ENCODE peak calls at places on chromosomes 5 and 9, in four cellular contexts. D is HepG2, C is K562, O is GM12878. J is an unnamed sample.

GRCh38 chr9:71774917-71775316 is 6.6 kb upstream of the CEMIP2 start:
- DNase-seq in C (no peak), O (no peak), D (no peak), J (no peak)

GRCh38 chr5:19900269-19900668 is 87.7 kb downstream of the CDH18 start:
- DNase-seq in O (no peak), D (no peak), C (no peak), J (no peak)

GRCh38 chr5:127801751-127802476 is 98.7 kb downstream of the CCDC192 start:
- DNase-seq in C (no peak), O (no peak), D (no peak), J (no peak)

GRCh38 chr9:131862261-131862660 is 122.4 kb upstream of the RAPGEF1 start:
- DNase-seq in O (no peak), D (no peak), C (no peak), J (no peak)

GRCh38 chr5:109411627-109412026 is 1.9 kb upstream of the PJA2 start:
- DNase-seq in D (no peak), O (no peak), C (peak; percentile 49), J (no peak)

GRCh38 chr9:26266111-26266791 is 588.0 kb upstream of the TUSC1 start:
- DNase-seq in C (no peak), O (no peak), D (no peak), J (no peak)

GRCh38 chr5:93604119-93604963 is 21.3 kb downstream of the NR2F1 start:
- DNase-seq in D (no peak), O (no peak), C (no peak), J (peak; percentile 69)

GRCh38 chr9:71816782-71817549 is 48.7 kb upstream of the CEMIP2 start:
- DNase-seq in C (no peak), D (no peak), O (no peak), J (no peak)

GRCh38 chr9:107727113-107727780 is 237.7 kb upstream of the KLF4 start:
- DNase-seq in O (no peak), C (no peak), D (no peak), J (no peak)

GRCh38 chr9:134051319-134051718 is 16.5 kb downstream of the BRD3 start:
- DNase-seq in C (no peak), D (no peak), O (no peak), J (no peak)

GRCh38 chr9:136294437-136294836 is 9.5 kb downstream of the CCDC187 start:
- DNase-seq in D (no peak), O (no peak), C (no peak), J (no peak)

GRCh38 chr5:124812771-124813358 is 66.4 kb upstream of the ZNF608 start:
- DNase-seq in C (no peak), O (no peak), D (no peak), J (no peak)

DNA sequence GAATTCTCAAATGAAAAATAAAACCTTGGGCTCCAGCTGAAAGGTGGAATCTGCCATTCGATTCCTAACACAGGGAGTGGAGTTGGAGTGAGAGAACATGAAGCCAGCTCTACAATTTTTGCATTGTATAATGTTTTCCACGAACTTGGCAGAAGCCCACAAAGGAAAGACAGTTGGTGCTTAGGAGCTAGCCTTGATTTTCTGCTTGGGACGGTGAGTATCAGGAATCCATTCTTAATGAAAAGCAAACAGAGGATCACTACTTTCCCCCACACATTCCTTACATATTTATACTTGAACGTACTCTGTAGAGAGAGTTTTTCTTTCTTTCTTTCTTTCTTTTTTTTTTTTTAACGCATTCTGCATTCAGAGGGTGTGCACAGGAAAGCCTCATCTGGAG is 74.2 kb upstream of the FBXL7 start:
- DNase-seq in C (no peak), O (no peak), D (no peak), J (peak; percentile 57)
- TF ChIP-seq JUNB in C (no peak), O (no peak), D (no peak), J (no peak)

GRCh38 chr9:129486496-129487306 is 134.2 kb downstream of the C9orf50 start:
- DNase-seq in O (no peak), D (no peak), C (peak; percentile 38), J (no peak)
- TF ChIP-seq CREB1 in O (no peak), D (no peak), C (no peak), J (no peak)

GRCh38 chr5:115699967-115700366 is 74.1 kb upstream of the TMED7 start:
- DNase-seq in D (no peak), C (no peak), O (no peak), J (no peak)

GRCh38 chr5:115695290-115695689 is 69.5 kb upstream of the TMED7 start:
- DNase-seq in D (no peak), C (no peak), O (no peak), J (no peak)
- TF ChIP-seq JUNB in D (no peak), C (no peak), O (no peak), J (no peak)

GRCh38 chr5:164484948-164485347 is 979.5 kb downstream of the MAT2B start:
- DNase-seq in C (no peak), O (no peak), D (no peak), J (no peak)
- TF ChIP-seq CREB1 in C (no peak), O (no peak), D (no peak), J (no peak)

GRCh38 chr9:3464033-3464638 is 61.7 kb downstream of the RFX3 start:
- DNase-seq in D (no peak), C (no peak), O (no peak), J (no peak)

GRCh38 chr9:3473402-3473801 is 52.4 kb downstream of the RFX3 start:
- DNase-seq in O (no peak), C (no peak), D (no peak), J (no peak)

GRCh38 chr9:3468407-3469205 is 57.2 kb downstream of the RFX3 start:
- DNase-seq in D (no peak), O (no peak), C (no peak), J (no peak)

GRCh38 chr9:3467593-3468219 is 58.1 kb downstream of the RFX3 start:
- DNase-seq in C (peak; percentile 70), O (no peak), D (peak; percentile 63), J (peak; percentile 79)
- TF ChIP-seq JUNB in C (no peak), O (no peak), D (no peak), J (no peak)

GRCh38 chr5:40834849-40835787 is at the start of gene RPL37:
- DNase-seq in D (peak; percentile 94), C (peak; percentile 99), O (peak; percentile 87), J (peak; percentile 98)

GRCh38 chr5:40831346-40832210 is 3.4 kb downstream of the RPL37 start:
- DNase-seq in C (no peak), D (no peak), O (no peak), J (no peak)

GRCh38 chr5:40832345-40832744 is 2.7 kb downstream of the RPL37 start:
- DNase-seq in D (no peak), C (no peak), O (no peak), J (no peak)

GRCh38 chr5:40833712-40834229 is 1.3 kb downstream of the RPL37 start:
- DNase-seq in D (no peak), O (no peak), C (no peak), J (no peak)

GRCh38 chr5:40834391-40834848 is 602 bp downstream of the RPL37 start:
- DNase-seq in O (no peak), C (peak; percentile 59), D (no peak), J (no peak)
- TF ChIP-seq CREB1 in O (peak; percentile 16), C (no peak), D (no peak), J (no peak)

GRCh38 chr5:61683926-61684325 is 351.9 kb downstream of the ZSWIM6 start:
- DNase-seq in C (no peak), O (no peak), D (no peak), J (no peak)
- TF ChIP-seq JUNB in C (no peak), O (no peak), D (no peak), J (no peak)

DNA sequence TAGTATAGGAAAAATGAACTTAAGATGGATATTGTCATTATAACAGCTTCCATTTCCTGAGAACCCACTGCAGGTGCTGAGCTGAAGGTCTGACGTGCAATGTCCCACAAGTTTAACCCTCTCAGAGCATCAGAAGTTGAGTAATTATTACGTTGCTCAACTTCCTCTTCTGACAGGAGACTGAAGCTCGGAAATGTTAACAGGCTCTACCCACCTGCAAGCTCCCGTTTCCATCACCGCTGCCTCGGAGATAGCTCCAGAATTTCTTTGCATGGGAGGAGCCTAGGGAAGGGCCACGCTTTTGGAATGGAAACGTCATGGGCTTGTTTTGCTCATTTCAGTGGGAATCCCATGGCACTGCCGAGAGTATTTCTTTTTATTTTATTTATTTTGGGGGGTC is 1.0 kb upstream of the NTMT1 start:
- DNase-seq in D (peak; percentile 66), O (no peak), C (peak; percentile 67), J (no peak)
- TF ChIP-seq CREB1 in D (peak; percentile 54), O (peak; percentile 80), C (no peak), J (no peak)

GRCh38 chr5:14595189-14595588 is 13.6 kb downstream of the OTULINL start:
- DNase-seq in D (no peak), O (peak; percentile 48), C (no peak), J (no peak)
- TF ChIP-seq JUNB in D (no peak), O (peak; percentile 43), C (no peak), J (no peak)

GRCh38 chr9:114889802-114890224 is 40.6 kb downstream of the TNFSF8 start:
- DNase-seq in C (no peak), D (no peak), O (no peak), J (no peak)
- TF ChIP-seq CREB1 in C (no peak), D (no peak), O (no peak), J (no peak)

J was measured in GM23338.